ENCODE peak calls at places on chromosome 21, in eight cellular contexts. O is transverse colon, I is sigmoid colon, K is upper lobe of left lung, E is K562, A is stomach, J is GM12878, S is ovary. P is an unnamed sample. For H3K4me1, the result is how much of the 10 kb centered on the place peaks cover.

GRCh38 chr21:23452384-23453083 is 2154.7 kb downstream of the MRPL39 start:
- DNase-seq in O (no peak), I (no peak), K (no peak), E (peak), A (no peak), J (no peak), S (no peak), P (no peak)

GRCh38 chr21:24671901-24672300 is 935.4 kb downstream of the MRPL39 start:
- DNase-seq in O (no peak), I (no peak), K (no peak), E (no peak), A (no peak), J (no peak), S (no peak), P (no peak)

GRCh38 chr21:37868896-37869295 is 47.4 kb downstream of the KCNJ6 start:
- DNase-seq in O (no peak), I (no peak), K (no peak), E (no peak), A (no peak), J (no peak), S (no peak), P (no peak)

GRCh38 chr21:24781146-24781545 is 826.1 kb downstream of the MRPL39 start:
- DNase-seq in O (no peak), I (no peak), K (no peak), E (no peak), A (no peak), J (no peak), S (no peak), P (no peak)

GRCh38 chr21:30605968-30606367 is 5.1 kb downstream of the KRTAP22-1 start:
- DNase-seq in O (no peak), I (no peak), K (no peak), E (no peak), A (no peak), J (no peak), S (no peak), P (no peak)

GRCh38 chr21:35208810-35209517 is 159.9 kb upstream of the RUNX1 start:
- DNase-seq in O (no peak), I (no peak), K (no peak), E (no peak), A (no peak), J (no peak), S (no peak), P (no peak)

GRCh38 chr21:15064576-15065380 is at the start of gene NRIP1:
- DNase-seq in O (peak), I (peak), K (peak), E (peak), A (peak), J (no peak), S (peak), P (peak)

GRCh38 chr21:25561668-25562641 is 45.3 kb downstream of the MRPL39 start:
- DNase-seq in O (peak), I (peak), K (peak), E (no peak), A (peak), J (peak), S (peak), P (no peak)

GRCh38 chr21:27132270-27132669 is 165.4 kb upstream of the ADAMTS5 start:
- DNase-seq in O (no peak), I (no peak), K (no peak), E (no peak), A (no peak), J (no peak), S (no peak), P (no peak)

GRCh38 chr21:8998946-8999681 is 1522.3 kb upstream of the TPTE start:
- DNase-seq in O (no peak), I (no peak), K (no peak), E (peak), A (no peak), J (no peak), S (no peak), P (no peak)

GRCh38 chr21:34909492-34910292 is 139.4 kb downstream of the RUNX1 start:
- DNase-seq in O (no peak), I (no peak), K (no peak), E (peak), A (no peak), J (no peak), S (no peak), P (no peak)

GRCh38 chr21:39373634-39374033 is 24.7 kb upstream of the HMGN1 start:
- DNase-seq in O (no peak), I (no peak), K (no peak), E (peak), A (no peak), J (no peak), S (no peak), P (no peak)

GRCh38 chr21:35147439-35147838 is 98.3 kb upstream of the RUNX1 start:
- DNase-seq in O (no peak), I (no peak), K (no peak), E (no peak), A (no peak), J (no peak), S (no peak), P (peak)

GRCh38 chr21:37870229-37870628 is 46.0 kb downstream of the KCNJ6 start:
- DNase-seq in O (no peak), I (no peak), K (no peak), E (no peak), A (no peak), J (no peak), S (no peak), P (no peak)

GRCh38 chr21:36994501-36995189 is 11.9 kb upstream of the RIPPLY3 start:
- DNase-seq in O (no peak), I (no peak), K (no peak), E (no peak), A (no peak), J (no peak), S (no peak), P (no peak)

GRCh38 chr21:15010645-15011044 is 54.2 kb downstream of the NRIP1 start:
- DNase-seq in O (no peak), I (no peak), K (no peak), E (no peak), A (no peak), J (no peak), S (no peak), P (no peak)

GRCh38 chr21:17590443-17590842 is 22.3 kb downstream of the BTG3 start:
- DNase-seq in O (no peak), I (no peak), K (no peak), E (no peak), A (no peak), J (no peak), S (no peak), P (no peak)

GRCh38 chr21:39694750-39695149 is 50.2 kb upstream of the IGSF5 start:
- DNase-seq in O (no peak), I (no peak), K (no peak), E (no peak), A (no peak), J (no peak), S (no peak), P (peak)

GRCh38 chr21:37368536-37369279 is 2.1 kb downstream of the DYRK1A start:
- DNase-seq in O (no peak), I (no peak), K (no peak), E (peak), A (no peak), J (no peak), S (no peak), P (no peak)

GRCh38 chr21:40587786-40588353 is 259.1 kb downstream of the DSCAM start:
- DNase-seq in O (no peak), I (no peak), K (no peak), E (no peak), A (no peak), J (no peak), S (no peak), P (no peak)

GRCh38 chr21:41947596-41948403 is 6.0 kb downstream of the C2CD2 start:
- DNase-seq in O (no peak), I (peak), K (no peak), E (no peak), A (no peak), J (no peak), S (peak), P (no peak)

GRCh38 chr21:46051821-46052675 is 45.9 kb upstream of the COL6A2 start:
- DNase-seq in O (no peak), I (peak), K (no peak), E (no peak), A (no peak), J (no peak), S (peak), P (peak)

GRCh38 chr21:42315296-42315891 is at the start of gene TFF3:
- DNase-seq in O (peak), I (no peak), K (no peak), E (no peak), A (peak), J (no peak), S (no peak), P (no peak)

GRCh38 chr21:15222711-15223110 is 157.9 kb upstream of the NRIP1 start:
- DNase-seq in O (no peak), I (no peak), K (no peak), E (no peak), A (no peak), J (no peak), S (no peak), P (no peak)

GRCh38 chr21:16644690-16645089 is 868.2 kb upstream of the CXADR start:
- DNase-seq in O (no peak), I (no peak), K (no peak), E (no peak), A (no peak), J (no peak), S (no peak), P (no peak)

GRCh38 chr21:35335951-35336446 is 286.9 kb upstream of the RUNX1 start:
- DNase-seq in O (no peak), I (no peak), K (no peak), E (no peak), A (no peak), J (no peak), S (no peak), P (peak)

GRCh38 chr21:46289655-46290178 is 3.6 kb downstream of the YBEY start:
- DNase-seq in O (no peak), I (no peak), K (no peak), E (no peak), A (no peak), J (no peak), S (no peak), P (no peak)

GRCh38 chr21:34946385-34947121 is 102.5 kb downstream of the RUNX1 start:
- DNase-seq in O (no peak), I (no peak), K (no peak), E (no peak), A (no peak), J (no peak), S (no peak), P (no peak)

GRCh38 chr21:46660505-46660904 is 25.0 kb downstream of the PRMT2 start:
- DNase-seq in O (no peak), I (no peak), K (no peak), E (no peak), A (no peak), J (no peak), S (no peak), P (no peak)

GRCh38 chr21:14495075-14495474 is 51.0 kb downstream of the SAMSN1 start:
- DNase-seq in O (no peak), I (no peak), K (no peak), E (no peak), A (no peak), J (no peak), S (no peak), P (no peak)

GRCh38 chr21:36902793-36903192 is 63.7 kb downstream of the HLCS start:
- DNase-seq in O (no peak), I (no peak), K (no peak), E (no peak), A (no peak), J (no peak), S (no peak), P (no peak)

GRCh38 chr21:28111151-28111619 is 881.5 kb downstream of the LTN1 start:
- DNase-seq in O (peak), I (peak), K (peak), E (no peak), A (no peak), J (no peak), S (peak), P (no peak)

GRCh38 chr21:18252686-18253085 is 8.1 kb downstream of the CHODL start:
- DNase-seq in O (no peak), I (no peak), K (no peak), E (no peak), A (no peak), J (no peak), S (no peak), P (no peak)

GRCh38 chr21:45990049-45990711 is 8.6 kb downstream of the COL6A1 start:
- DNase-seq in O (no peak), I (peak), K (no peak), E (no peak), A (no peak), J (no peak), S (peak), P (no peak)

GRCh38 chr21:35102488-35103407 is 53.6 kb upstream of the RUNX1 start:
- DNase-seq in O (peak), I (peak), K (peak), E (peak), A (peak), J (no peak), S (no peak), P (no peak)

GRCh38 chr21:16124397-16125130 is 394.8 kb downstream of the USP25 start:
- DNase-seq in O (no peak), I (no peak), K (no peak), E (no peak), A (no peak), J (no peak), S (no peak), P (no peak)

GRCh38 chr21:41813226-41813625 is 46.4 kb upstream of the RIPK4 start:
- DNase-seq in O (no peak), I (no peak), K (no peak), E (no peak), A (no peak), J (no peak), S (no peak), P (no peak)

GRCh38 chr21:15094706-15095105 is 29.9 kb upstream of the NRIP1 start:
- DNase-seq in O (no peak), I (no peak), K (no peak), E (no peak), A (no peak), J (no peak), S (no peak), P (no peak)

DNA sequence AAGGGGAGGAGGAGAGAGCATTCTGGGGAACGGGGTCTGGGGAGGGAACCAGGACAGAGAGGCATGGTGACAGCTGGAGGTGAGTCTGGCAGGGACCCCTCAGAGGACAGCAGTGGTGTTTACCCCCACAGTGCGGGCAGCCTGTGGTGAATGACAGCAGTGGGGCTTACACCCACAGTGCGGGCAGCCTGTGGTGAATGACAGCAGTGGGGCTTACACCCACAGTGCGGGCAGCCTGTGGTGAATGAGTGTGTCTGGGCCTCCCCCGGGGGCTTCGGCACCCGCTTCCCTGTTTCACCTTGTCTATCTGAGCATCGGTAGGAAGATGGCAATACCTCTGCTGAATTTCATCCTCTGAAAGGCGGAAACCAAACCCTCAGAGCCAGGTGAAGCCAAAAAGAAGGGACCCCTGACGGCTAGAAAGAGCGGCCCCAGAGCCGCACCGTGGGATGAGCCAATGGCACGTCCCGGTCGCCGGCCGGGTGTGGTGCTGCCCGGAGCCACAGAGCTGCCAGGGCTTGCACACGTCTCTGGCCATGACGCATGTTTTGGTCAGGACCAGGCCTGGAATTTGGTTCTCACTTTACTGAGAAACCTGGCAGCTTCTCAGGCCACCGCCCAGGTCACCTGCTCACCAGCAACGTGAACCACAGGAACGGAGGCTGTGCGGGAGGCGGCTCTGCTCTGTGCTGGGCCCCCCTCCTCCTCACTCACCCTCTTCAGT is 54.1 kb downstream of the SIK1 start:
- DNase-seq in O (no peak), I (no peak), K (peak), E (no peak), A (peak), J (no peak), S (no peak), P (no peak)
- H3K4me1 ChIP-seq in O (under half), I (under half), K (under half), E (under half), A (under half), J (under half), S (under half), P (under half)

DNA sequence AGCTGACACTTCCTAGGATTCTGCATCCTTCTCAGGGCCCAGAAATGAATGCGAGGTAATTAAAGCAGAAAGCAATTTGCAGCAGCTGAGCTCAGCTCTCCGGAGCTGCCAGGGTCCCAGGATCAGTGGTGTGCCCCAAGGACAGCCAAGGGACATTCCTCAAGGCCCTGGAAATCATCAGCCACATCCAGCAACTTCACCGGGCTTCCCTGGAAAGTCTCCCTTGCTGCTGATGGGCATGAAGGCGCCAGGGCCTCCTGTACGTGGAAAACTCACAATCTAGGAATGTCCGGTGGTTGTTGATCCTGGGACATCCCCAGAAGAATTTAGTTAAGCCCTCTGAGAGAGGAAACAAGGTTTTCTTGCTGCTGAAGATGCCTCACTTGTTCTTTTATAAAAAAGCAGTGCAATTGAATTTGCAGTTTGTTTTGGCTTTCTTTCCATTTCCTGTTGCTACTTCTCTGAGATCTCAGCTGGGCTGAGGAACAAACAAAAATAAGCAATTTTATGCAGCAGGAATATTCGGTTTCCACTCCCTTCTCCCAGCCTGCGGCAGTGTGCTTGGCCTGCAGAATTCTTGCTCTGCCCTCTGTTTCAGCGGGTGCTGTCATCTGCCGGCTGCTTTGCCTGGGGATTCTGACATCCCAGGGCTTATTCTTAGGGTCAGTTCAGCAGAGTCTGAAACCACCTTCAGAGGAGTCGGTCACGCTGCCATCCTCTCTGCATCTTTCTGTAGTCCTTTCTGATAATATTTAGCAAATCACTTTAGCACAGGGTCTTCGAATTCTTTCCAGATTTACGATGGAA is 85.9 kb downstream of the TCP10L start:
- DNase-seq in O (no peak), I (peak), K (no peak), E (no peak), A (no peak), J (no peak), S (no peak), P (no peak)
- TF ChIP-seq EP300 in O (no peak), I (no peak), K (no peak), E (no peak), A (no peak), J (no peak), S (no peak), P (no peak)

GRCh38 chr21:43618940-43619339 is 40.3 kb downstream of the HSF2BP start:
- DNase-seq in O (peak), I (no peak), K (peak), E (no peak), A (peak), J (no peak), S (no peak), P (no peak)
- TF ChIP-seq POLR2A in O (no peak), I (no peak), K (no peak), E (no peak), A (no peak), J (no peak), S (no peak), P (no peak)

DNA sequence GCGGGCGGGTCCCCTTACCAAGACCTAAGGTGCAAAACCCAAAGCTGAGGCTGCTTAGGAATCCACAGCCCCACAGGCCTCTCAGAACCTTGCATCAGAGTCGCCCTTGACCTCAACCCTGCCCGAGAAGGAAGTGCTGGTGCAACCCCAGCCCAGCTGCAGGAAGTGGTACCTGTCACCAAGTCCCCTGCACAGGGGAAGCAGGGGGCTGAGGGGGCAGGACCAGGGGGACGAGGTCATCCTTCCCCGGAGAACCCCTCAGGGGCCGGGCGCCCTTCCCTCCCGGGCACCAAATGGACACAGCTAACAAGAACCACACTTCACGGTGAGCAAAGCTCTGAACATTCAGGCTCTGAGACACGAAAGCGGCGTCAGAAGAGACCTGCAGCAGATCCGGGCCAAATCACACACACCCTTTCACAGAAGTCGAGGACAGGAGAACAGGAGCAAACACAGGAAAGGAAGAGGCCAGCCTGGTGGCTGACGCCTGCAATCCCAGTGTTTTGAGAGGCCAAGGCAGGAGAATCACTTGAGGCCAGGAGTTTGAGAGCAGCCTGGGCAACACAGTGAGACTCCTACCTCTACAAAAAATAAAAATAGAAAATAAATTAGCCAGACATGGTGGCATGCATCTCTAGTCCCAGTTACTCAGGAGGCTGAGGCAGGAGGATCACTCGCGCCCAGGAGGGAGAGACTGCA is 6.4 kb downstream of the ITGB2 start:
- DNase-seq in O (peak), I (no peak), K (peak), E (no peak), A (peak), J (no peak), S (no peak), P (no peak)
- H3K4me1 ChIP-seq in O (under half), I (under half), K (half or more), E (under half), A (under half), J (under half), S (under half), P (under half)

P was measured in esophagus muscularis mucosa.